ENCODE peak calls at places on chromosomes 5 and 9, in eight cellular contexts. One of them, this sample, is unnamed.

GRCh38 chr5:3029396-3029795 is 277.9 kb upstream of the IRX2 start:
- DNase-seq in stimulated activated CD4-positive, alpha-beta T cell treated with anti-CD3 and anti-CD28 coated beads, TNF-alpha, amount 100 ng/mL, for 24 hours: no peak
- DNase-seq in cardiac fibroblast: no peak
- DNase-seq in OCI-LY7: no peak
- DNase-seq in ovary: no peak
- DNase-seq in activated CD4-positive, alpha-beta T cell treated with anti-CD3 and anti-CD28 coated beads for 48 hours: no peak
- DNase-seq in Calu3: no peak
- DNase-seq in activated CD4-positive, CD25-positive, alpha-beta regulatory T cell: no peak
- DNase-seq in this sample: no peak

GRCh38 chr9:128845186-128845931 is 15.8 kb upstream of the SPOUT1 start:
- DNase-seq in stimulated activated CD4-positive, alpha-beta T cell treated with anti-CD3 and anti-CD28 coated beads, TNF-alpha, amount 100 ng/mL, for 24 hours: no peak
- DNase-seq in activated CD4-positive, alpha-beta T cell treated with anti-CD3 and anti-CD28 coated beads for 48 hours: no peak
- DNase-seq in activated CD4-positive, CD25-positive, alpha-beta regulatory T cell: no peak
- DNase-seq in ovary: no peak
- DNase-seq in OCI-LY7: no peak
- DNase-seq in cardiac fibroblast: no peak
- DNase-seq in Calu3: no peak
- DNase-seq in this sample: no peak

GRCh38 chr5:10319202-10319851 is 11.6 kb upstream of the CMBL start:
- DNase-seq in ovary: no peak
- DNase-seq in activated CD4-positive, alpha-beta T cell treated with anti-CD3 and anti-CD28 coated beads for 48 hours: no peak
- DNase-seq in Calu3: no peak
- DNase-seq in stimulated activated CD4-positive, alpha-beta T cell treated with anti-CD3 and anti-CD28 coated beads, TNF-alpha, amount 100 ng/mL, for 24 hours: no peak
- DNase-seq in cardiac fibroblast: peak
- DNase-seq in activated CD4-positive, CD25-positive, alpha-beta regulatory T cell: no peak
- DNase-seq in OCI-LY7: no peak
- DNase-seq in this sample: no peak

GRCh38 chr9:132673355-132673754 is 3.1 kb downstream of the GTF3C4 start:
- DNase-seq in activated CD4-positive, alpha-beta T cell treated with anti-CD3 and anti-CD28 coated beads for 48 hours: no peak
- DNase-seq in cardiac fibroblast: peak
- DNase-seq in ovary: no peak
- DNase-seq in activated CD4-positive, CD25-positive, alpha-beta regulatory T cell: no peak
- DNase-seq in stimulated activated CD4-positive, alpha-beta T cell treated with anti-CD3 and anti-CD28 coated beads, TNF-alpha, amount 100 ng/mL, for 24 hours: no peak
- DNase-seq in OCI-LY7: peak
- DNase-seq in Calu3: peak
- DNase-seq in this sample: no peak

GRCh38 chr5:61333351-61334223 is 1.5 kb downstream of the ZSWIM6 start:
- DNase-seq in activated CD4-positive, CD25-positive, alpha-beta regulatory T cell: no peak
- DNase-seq in stimulated activated CD4-positive, alpha-beta T cell treated with anti-CD3 and anti-CD28 coated beads, TNF-alpha, amount 100 ng/mL, for 24 hours: no peak
- DNase-seq in activated CD4-positive, alpha-beta T cell treated with anti-CD3 and anti-CD28 coated beads for 48 hours: peak
- DNase-seq in OCI-LY7: no peak
- DNase-seq in Calu3: peak
- DNase-seq in cardiac fibroblast: peak
- DNase-seq in ovary: peak
- DNase-seq in this sample: peak

GRCh38 chr5:136053336-136054121 is 24.7 kb downstream of the TGFBI start:
- DNase-seq in activated CD4-positive, CD25-positive, alpha-beta regulatory T cell: no peak
- DNase-seq in cardiac fibroblast: peak
- DNase-seq in activated CD4-positive, alpha-beta T cell treated with anti-CD3 and anti-CD28 coated beads for 48 hours: no peak
- DNase-seq in ovary: no peak
- DNase-seq in Calu3: peak
- DNase-seq in OCI-LY7: no peak
- DNase-seq in stimulated activated CD4-positive, alpha-beta T cell treated with anti-CD3 and anti-CD28 coated beads, TNF-alpha, amount 100 ng/mL, for 24 hours: no peak
- DNase-seq in this sample: no peak

GRCh38 chr5:9715891-9716335 is 85.8 kb upstream of the TAS2R1 start:
- DNase-seq in Calu3: no peak
- DNase-seq in ovary: no peak
- DNase-seq in cardiac fibroblast: peak
- DNase-seq in activated CD4-positive, CD25-positive, alpha-beta regulatory T cell: no peak
- DNase-seq in OCI-LY7: no peak
- DNase-seq in activated CD4-positive, alpha-beta T cell treated with anti-CD3 and anti-CD28 coated beads for 48 hours: no peak
- DNase-seq in stimulated activated CD4-positive, alpha-beta T cell treated with anti-CD3 and anti-CD28 coated beads, TNF-alpha, amount 100 ng/mL, for 24 hours: no peak
- DNase-seq in this sample: no peak

GRCh38 chr5:118354806-118355205 is 633.5 kb downstream of the DTWD2 start:
- DNase-seq in Calu3: no peak
- DNase-seq in stimulated activated CD4-positive, alpha-beta T cell treated with anti-CD3 and anti-CD28 coated beads, TNF-alpha, amount 100 ng/mL, for 24 hours: no peak
- DNase-seq in ovary: no peak
- DNase-seq in activated CD4-positive, CD25-positive, alpha-beta regulatory T cell: no peak
- DNase-seq in activated CD4-positive, alpha-beta T cell treated with anti-CD3 and anti-CD28 coated beads for 48 hours: no peak
- DNase-seq in OCI-LY7: no peak
- DNase-seq in cardiac fibroblast: no peak
- DNase-seq in this sample: no peak

GRCh38 chr5:160843240-160843639 is 8.8 kb downstream of the ATP10B start:
- DNase-seq in ovary: no peak
- DNase-seq in Calu3: no peak
- DNase-seq in OCI-LY7: no peak
- DNase-seq in activated CD4-positive, alpha-beta T cell treated with anti-CD3 and anti-CD28 coated beads for 48 hours: no peak
- DNase-seq in stimulated activated CD4-positive, alpha-beta T cell treated with anti-CD3 and anti-CD28 coated beads, TNF-alpha, amount 100 ng/mL, for 24 hours: no peak
- DNase-seq in cardiac fibroblast: no peak
- DNase-seq in activated CD4-positive, CD25-positive, alpha-beta regulatory T cell: no peak
- DNase-seq in this sample: no peak

GRCh38 chr5:139378941-139379361 is 4.1 kb downstream of the SLC23A1 start:
- DNase-seq in activated CD4-positive, alpha-beta T cell treated with anti-CD3 and anti-CD28 coated beads for 48 hours: no peak
- DNase-seq in stimulated activated CD4-positive, alpha-beta T cell treated with anti-CD3 and anti-CD28 coated beads, TNF-alpha, amount 100 ng/mL, for 24 hours: no peak
- DNase-seq in cardiac fibroblast: no peak
- DNase-seq in ovary: no peak
- DNase-seq in activated CD4-positive, CD25-positive, alpha-beta regulatory T cell: no peak
- DNase-seq in Calu3: no peak
- DNase-seq in OCI-LY7: no peak
- DNase-seq in this sample: no peak

GRCh38 chr9:135780086-135780485 is 78.1 kb downstream of the KCNT1 start:
- DNase-seq in stimulated activated CD4-positive, alpha-beta T cell treated with anti-CD3 and anti-CD28 coated beads, TNF-alpha, amount 100 ng/mL, for 24 hours: no peak
- DNase-seq in OCI-LY7: no peak
- DNase-seq in Calu3: no peak
- DNase-seq in activated CD4-positive, CD25-positive, alpha-beta regulatory T cell: no peak
- DNase-seq in ovary: no peak
- DNase-seq in cardiac fibroblast: no peak
- DNase-seq in activated CD4-positive, alpha-beta T cell treated with anti-CD3 and anti-CD28 coated beads for 48 hours: no peak
- DNase-seq in this sample: no peak

GRCh38 chr9:129549139-129549538 is 71.8 kb downstream of the C9orf50 start:
- DNase-seq in ovary: no peak
- DNase-seq in activated CD4-positive, alpha-beta T cell treated with anti-CD3 and anti-CD28 coated beads for 48 hours: no peak
- DNase-seq in OCI-LY7: no peak
- DNase-seq in Calu3: no peak
- DNase-seq in stimulated activated CD4-positive, alpha-beta T cell treated with anti-CD3 and anti-CD28 coated beads, TNF-alpha, amount 100 ng/mL, for 24 hours: no peak
- DNase-seq in cardiac fibroblast: no peak
- DNase-seq in activated CD4-positive, CD25-positive, alpha-beta regulatory T cell: no peak
- DNase-seq in this sample: no peak

GRCh38 chr9:28539432-28539831 is 966.2 kb upstream of the C9orf72 start:
- DNase-seq in activated CD4-positive, CD25-positive, alpha-beta regulatory T cell: no peak
- DNase-seq in OCI-LY7: no peak
- DNase-seq in Calu3: no peak
- DNase-seq in activated CD4-positive, alpha-beta T cell treated with anti-CD3 and anti-CD28 coated beads for 48 hours: no peak
- DNase-seq in cardiac fibroblast: no peak
- DNase-seq in ovary: no peak
- DNase-seq in stimulated activated CD4-positive, alpha-beta T cell treated with anti-CD3 and anti-CD28 coated beads, TNF-alpha, amount 100 ng/mL, for 24 hours: no peak
- DNase-seq in this sample: no peak

GRCh38 chr5:82068723-82069122 is 96.9 kb downstream of the ATG10 start:
- DNase-seq in OCI-LY7: no peak
- DNase-seq in ovary: no peak
- DNase-seq in Calu3: no peak
- DNase-seq in activated CD4-positive, alpha-beta T cell treated with anti-CD3 and anti-CD28 coated beads for 48 hours: no peak
- DNase-seq in cardiac fibroblast: no peak
- DNase-seq in stimulated activated CD4-positive, alpha-beta T cell treated with anti-CD3 and anti-CD28 coated beads, TNF-alpha, amount 100 ng/mL, for 24 hours: no peak
- DNase-seq in activated CD4-positive, CD25-positive, alpha-beta regulatory T cell: no peak
- DNase-seq in this sample: no peak

GRCh38 chr5:139494832-139495231 is 12.3 kb upstream of the STING1 start:
- DNase-seq in cardiac fibroblast: peak
- DNase-seq in ovary: no peak
- DNase-seq in activated CD4-positive, CD25-positive, alpha-beta regulatory T cell: no peak
- DNase-seq in activated CD4-positive, alpha-beta T cell treated with anti-CD3 and anti-CD28 coated beads for 48 hours: no peak
- DNase-seq in OCI-LY7: no peak
- DNase-seq in stimulated activated CD4-positive, alpha-beta T cell treated with anti-CD3 and anti-CD28 coated beads, TNF-alpha, amount 100 ng/mL, for 24 hours: no peak
- DNase-seq in Calu3: peak
- DNase-seq in this sample: no peak